ENCODE peak calls at places on chromosomes 4 and X, in six cellular contexts. One of them, this sample, is unnamed.

GRCh38 chr4:82372502-82372873 is 1.3 kb downstream of the HNRNPD start:
- DNase-seq in bronchial epithelial cell: peak
- DNase-seq in HS-5: peak
- DNase-seq in kidney epithelial cell: no peak
- DNase-seq in NCI-H1417 treated with DMSO at 0.1 percent for 48 hours: no peak
- DNase-seq in iris pigment epithelial cell: peak
- DNase-seq in this sample: peak

GRCh38 chr4:143399113-143399949 is 62.7 kb downstream of the GAB1 start:
- DNase-seq in kidney epithelial cell: no peak
- DNase-seq in HS-5: no peak
- DNase-seq in NCI-H1417 treated with DMSO at 0.1 percent for 48 hours: peak
- DNase-seq in iris pigment epithelial cell: peak
- DNase-seq in bronchial epithelial cell: peak
- DNase-seq in this sample: no peak

GRCh38 chr4:76950052-76950845 is 697 bp downstream of the SEPTIN11 start:
- DNase-seq in NCI-H1417 treated with DMSO at 0.1 percent for 48 hours: no peak
- DNase-seq in iris pigment epithelial cell: peak
- DNase-seq in kidney epithelial cell: no peak
- DNase-seq in HS-5: no peak
- DNase-seq in bronchial epithelial cell: no peak
- DNase-seq in this sample: peak

GRCh38 chr4:165079476-165079875 is 25.8 kb downstream of the TRIM75 start:
- DNase-seq in iris pigment epithelial cell: peak
- DNase-seq in kidney epithelial cell: peak
- DNase-seq in HS-5: no peak
- DNase-seq in NCI-H1417 treated with DMSO at 0.1 percent for 48 hours: no peak
- DNase-seq in bronchial epithelial cell: peak
- DNase-seq in this sample: no peak

GRCh38 chrX:56068274-56068758 is 163.8 kb upstream of the KLF8 start:
- DNase-seq in bronchial epithelial cell: peak
- DNase-seq in kidney epithelial cell: no peak
- DNase-seq in HS-5: no peak
- DNase-seq in NCI-H1417 treated with DMSO at 0.1 percent for 48 hours: no peak
- DNase-seq in iris pigment epithelial cell: no peak
- DNase-seq in this sample: no peak

GRCh38 chr4:96166806-96167205 is 326.9 kb downstream of the PDHA2 start:
- DNase-seq in HS-5: no peak
- DNase-seq in iris pigment epithelial cell: no peak
- DNase-seq in kidney epithelial cell: no peak
- DNase-seq in NCI-H1417 treated with DMSO at 0.1 percent for 48 hours: no peak
- DNase-seq in bronchial epithelial cell: no peak
- DNase-seq in this sample: no peak

GRCh38 chr4:24328300-24328699 is 256.1 kb downstream of the DHX15 start:
- DNase-seq in HS-5: no peak
- DNase-seq in kidney epithelial cell: no peak
- DNase-seq in iris pigment epithelial cell: no peak
- DNase-seq in NCI-H1417 treated with DMSO at 0.1 percent for 48 hours: no peak
- DNase-seq in bronchial epithelial cell: no peak
- DNase-seq in this sample: no peak

GRCh38 chr4:16626945-16627344 is 271.5 kb downstream of the LDB2 start:
- DNase-seq in iris pigment epithelial cell: peak
- DNase-seq in HS-5: peak
- DNase-seq in NCI-H1417 treated with DMSO at 0.1 percent for 48 hours: no peak
- DNase-seq in kidney epithelial cell: peak
- DNase-seq in bronchial epithelial cell: no peak
- DNase-seq in this sample: no peak

GRCh38 chr4:140094701-140095420 is 59.1 kb downstream of the MAML3 start:
- DNase-seq in kidney epithelial cell: no peak
- DNase-seq in NCI-H1417 treated with DMSO at 0.1 percent for 48 hours: no peak
- DNase-seq in HS-5: no peak
- DNase-seq in iris pigment epithelial cell: no peak
- DNase-seq in bronchial epithelial cell: no peak
- DNase-seq in this sample: peak

GRCh38 chr4:71259911-71260331 is 78.9 kb upstream of the SLC4A4 start:
- DNase-seq in bronchial epithelial cell: peak
- DNase-seq in kidney epithelial cell: no peak
- DNase-seq in NCI-H1417 treated with DMSO at 0.1 percent for 48 hours: no peak
- DNase-seq in iris pigment epithelial cell: no peak
- DNase-seq in HS-5: no peak
- DNase-seq in this sample: no peak

This sample was measured in T-helper 22 cell.